ENCODE peak calls at places on chromosomes 12 and 14, in eight cellular contexts. One of them, this sample, is unnamed.

GRCh38 chr12:50708619-50709018 is 55.3 kb upstream of the ATF1 start:
- DNase-seq in heart right ventricle: no peak
- DNase-seq in stimulated activated CD4-positive, alpha-beta T cell treated with anti-CD3 and anti-CD28 coated beads, Interleukin-15, amount 100 ng/mL, for 1 hour: no peak
- DNase-seq in MV-4-11: no peak
- DNase-seq in GM23338: no peak
- DNase-seq in NCI-H774: no peak
- DNase-seq in ovary: no peak
- DNase-seq in dorsolateral prefrontal cortex: no peak
- DNase-seq in this sample: no peak

GRCh38 chr14:99382781-99383456 is 97.7 kb downstream of the SETD3 start:
- DNase-seq in heart right ventricle: no peak
- DNase-seq in stimulated activated CD4-positive, alpha-beta T cell treated with anti-CD3 and anti-CD28 coated beads, Interleukin-15, amount 100 ng/mL, for 1 hour: no peak
- DNase-seq in MV-4-11: peak
- DNase-seq in GM23338: no peak
- DNase-seq in NCI-H774: no peak
- DNase-seq in ovary: no peak
- DNase-seq in dorsolateral prefrontal cortex: no peak
- DNase-seq in this sample: no peak

GRCh38 chr12:102216086-102216691 is 18.6 kb upstream of the PMCH start:
- DNase-seq in heart right ventricle: no peak
- DNase-seq in stimulated activated CD4-positive, alpha-beta T cell treated with anti-CD3 and anti-CD28 coated beads, Interleukin-15, amount 100 ng/mL, for 1 hour: no peak
- DNase-seq in MV-4-11: no peak
- DNase-seq in GM23338: no peak
- DNase-seq in NCI-H774: no peak
- DNase-seq in ovary: no peak
- DNase-seq in dorsolateral prefrontal cortex: no peak
- DNase-seq in this sample: peak

GRCh38 chr12:19893514-19893913 is 454.2 kb downstream of the AEBP2 start:
- DNase-seq in heart right ventricle: no peak
- DNase-seq in stimulated activated CD4-positive, alpha-beta T cell treated with anti-CD3 and anti-CD28 coated beads, Interleukin-15, amount 100 ng/mL, for 1 hour: no peak
- DNase-seq in MV-4-11: peak
- DNase-seq in GM23338: peak
- DNase-seq in NCI-H774: no peak
- DNase-seq in ovary: no peak
- DNase-seq in dorsolateral prefrontal cortex: no peak
- DNase-seq in this sample: no peak

GRCh38 chr12:121637231-121637914 is 11.0 kb downstream of the ORAI1 start:
- DNase-seq in heart right ventricle: peak
- DNase-seq in stimulated activated CD4-positive, alpha-beta T cell treated with anti-CD3 and anti-CD28 coated beads, Interleukin-15, amount 100 ng/mL, for 1 hour: peak
- DNase-seq in MV-4-11: peak
- DNase-seq in GM23338: no peak
- DNase-seq in NCI-H774: no peak
- DNase-seq in ovary: no peak
- DNase-seq in dorsolateral prefrontal cortex: no peak
- DNase-seq in this sample: no peak

GRCh38 chr14:26281280-26281998 is 316.4 kb downstream of the NOVA1 start:
- DNase-seq in heart right ventricle: no peak
- DNase-seq in stimulated activated CD4-positive, alpha-beta T cell treated with anti-CD3 and anti-CD28 coated beads, Interleukin-15, amount 100 ng/mL, for 1 hour: no peak
- DNase-seq in MV-4-11: no peak
- DNase-seq in GM23338: peak
- DNase-seq in NCI-H774: peak
- DNase-seq in ovary: no peak
- DNase-seq in dorsolateral prefrontal cortex: no peak
- DNase-seq in this sample: no peak

GRCh38 chr12:56338643-56339422 is at the start of gene IL23A:
- DNase-seq in heart right ventricle: no peak
- DNase-seq in stimulated activated CD4-positive, alpha-beta T cell treated with anti-CD3 and anti-CD28 coated beads, Interleukin-15, amount 100 ng/mL, for 1 hour: peak
- DNase-seq in MV-4-11: no peak
- DNase-seq in GM23338: peak
- DNase-seq in NCI-H774: peak
- DNase-seq in ovary: no peak
- DNase-seq in dorsolateral prefrontal cortex: no peak
- DNase-seq in this sample: no peak

GRCh38 chr14:102813691-102814090 is 36.4 kb downstream of the TRAF3 start:
- DNase-seq in heart right ventricle: no peak
- DNase-seq in stimulated activated CD4-positive, alpha-beta T cell treated with anti-CD3 and anti-CD28 coated beads, Interleukin-15, amount 100 ng/mL, for 1 hour: no peak
- DNase-seq in MV-4-11: no peak
- DNase-seq in GM23338: no peak
- DNase-seq in NCI-H774: no peak
- DNase-seq in ovary: no peak
- DNase-seq in dorsolateral prefrontal cortex: no peak
- DNase-seq in this sample: no peak

GRCh38 chr14:74531467-74531866 is 37.9 kb downstream of the ISCA2 start:
- DNase-seq in heart right ventricle: peak
- DNase-seq in stimulated activated CD4-positive, alpha-beta T cell treated with anti-CD3 and anti-CD28 coated beads, Interleukin-15, amount 100 ng/mL, for 1 hour: no peak
- DNase-seq in MV-4-11: no peak
- DNase-seq in GM23338: peak
- DNase-seq in NCI-H774: no peak
- DNase-seq in ovary: no peak
- DNase-seq in dorsolateral prefrontal cortex: no peak
- DNase-seq in this sample: peak

GRCh38 chr12:72281145-72281544 is 9.0 kb downstream of the TRHDE start:
- DNase-seq in heart right ventricle: no peak
- DNase-seq in stimulated activated CD4-positive, alpha-beta T cell treated with anti-CD3 and anti-CD28 coated beads, Interleukin-15, amount 100 ng/mL, for 1 hour: no peak
- DNase-seq in MV-4-11: no peak
- DNase-seq in GM23338: no peak
- DNase-seq in NCI-H774: no peak
- DNase-seq in ovary: no peak
- DNase-seq in dorsolateral prefrontal cortex: no peak
- DNase-seq in this sample: no peak

GRCh38 chr14:59964251-59965007 is 44.5 kb downstream of the LRRC9 start:
- DNase-seq in heart right ventricle: no peak
- DNase-seq in stimulated activated CD4-positive, alpha-beta T cell treated with anti-CD3 and anti-CD28 coated beads, Interleukin-15, amount 100 ng/mL, for 1 hour: no peak
- DNase-seq in MV-4-11: no peak
- DNase-seq in GM23338: no peak
- DNase-seq in NCI-H774: no peak
- DNase-seq in ovary: no peak
- DNase-seq in dorsolateral prefrontal cortex: no peak
- DNase-seq in this sample: no peak

GRCh38 chr14:103928011-103928890 is at the start of gene TDRD9:
- DNase-seq in heart right ventricle: no peak
- DNase-seq in stimulated activated CD4-positive, alpha-beta T cell treated with anti-CD3 and anti-CD28 coated beads, Interleukin-15, amount 100 ng/mL, for 1 hour: no peak
- DNase-seq in MV-4-11: no peak
- DNase-seq in GM23338: peak
- DNase-seq in NCI-H774: no peak
- DNase-seq in ovary: no peak
- DNase-seq in dorsolateral prefrontal cortex: no peak
- DNase-seq in this sample: no peak

GRCh38 chr12:52244615-52244994 is 11.6 kb downstream of the KRT7 start:
- DNase-seq in heart right ventricle: no peak
- DNase-seq in stimulated activated CD4-positive, alpha-beta T cell treated with anti-CD3 and anti-CD28 coated beads, Interleukin-15, amount 100 ng/mL, for 1 hour: no peak
- DNase-seq in MV-4-11: no peak
- DNase-seq in GM23338: no peak
- DNase-seq in NCI-H774: no peak
- DNase-seq in ovary: no peak
- DNase-seq in dorsolateral prefrontal cortex: peak
- DNase-seq in this sample: no peak